ENCODE peak calls at places on chromosomes 3 and 15, in seven cellular contexts. D is EL, G is right cardiac atrium, X is uterus, T is NCI-H1092, L is SK-N-DZ, Y is ovary. M is an unnamed sample.

GRCh38 chr15:81334768-81335447 is 11.0 kb upstream of the STARD5 start:
- DNase-seq in D (no peak), G (no peak), X (no peak), T (no peak), L (no peak), Y (no peak), M (no peak)

GRCh38 chr3:111128884-111129283 is 57.3 kb downstream of the NECTIN3 start:
- DNase-seq in D (peak; percentile 7), G (no peak), X (no peak), T (no peak), L (no peak), Y (no peak), M (no peak)

GRCh38 chr3:28012830-28013229 is 228.6 kb upstream of the CMC1 start:
- DNase-seq in D (peak; percentile 6), G (no peak), X (no peak), T (no peak), L (no peak), Y (no peak), M (no peak)

GRCh38 chr15:89003865-89004725 is 84.2 kb upstream of the ABHD2 start:
- DNase-seq in D (peak; percentile 35), G (peak; percentile 71), X (no peak), T (no peak), L (peak; percentile 37), Y (no peak), M (peak; percentile 79)

GRCh38 chr15:89754361-89755154 is 3.5 kb upstream of the MESP1 start:
- DNase-seq in D (peak; percentile 82), G (no peak), X (no peak), T (no peak), L (no peak), Y (no peak), M (no peak)

GRCh38 chr3:137263982-137264777 is 306.4 kb downstream of the IL20RB start:
- DNase-seq in D (no peak), G (peak; percentile 82), X (no peak), T (peak; percentile 79), L (no peak), Y (no peak), M (peak; percentile 99)

GRCh38 chr3:21734746-21735145 is 16.3 kb downstream of the ZNF385D start:
- DNase-seq in D (peak; percentile 33), G (no peak), X (no peak), T (no peak), L (no peak), Y (no peak), M (no peak)

GRCh38 chr3:47323431-47324277 is 40.9 kb downstream of the KLHL18 start:
- DNase-seq in D (peak; percentile 56), G (no peak), X (no peak), T (no peak), L (no peak), Y (no peak), M (peak; percentile 30)

GRCh38 chr3:182487048-182487447 is 306.3 kb upstream of the ATP11B start:
- DNase-seq in D (no peak), G (no peak), X (no peak), T (no peak), L (no peak), Y (no peak), M (peak; percentile 92)

GRCh38 chr3:24447836-24448235 is 46.8 kb downstream of the THRB start:
- DNase-seq in D (no peak), G (no peak), X (no peak), T (no peak), L (no peak), Y (no peak), M (no peak)

GRCh38 chr3:154933581-154933980 is 146.5 kb upstream of the MME start:
- DNase-seq in D (peak; percentile 46), G (no peak), X (no peak), T (no peak), L (no peak), Y (no peak), M (no peak)

GRCh38 chr3:134754768-134755559 is 40.1 kb upstream of the EPHB1 start:
- DNase-seq in D (peak; percentile 47), G (peak; percentile 64), X (no peak), T (no peak), L (peak; percentile 41), Y (no peak), M (peak; percentile 81)

GRCh38 chr3:169945313-169945712 is 21.3 kb upstream of the SEC62 start:
- DNase-seq in D (no peak), G (no peak), X (no peak), T (no peak), L (no peak), Y (no peak), M (no peak)

GRCh38 chr15:71697999-71698398 is 112.4 kb upstream of the NR2E3 start:
- DNase-seq in D (no peak), G (no peak), X (no peak), T (no peak), L (no peak), Y (no peak), M (no peak)

GRCh38 chr15:88701561-88702095 is 62.8 kb downstream of the ISG20 start:
- DNase-seq in D (peak; percentile 10), G (no peak), X (no peak), T (no peak), L (no peak), Y (no peak), M (peak; percentile 72)

GRCh38 chr3:133380481-133381225 is 19.2 kb upstream of the BFSP2 start:
- DNase-seq in D (no peak), G (no peak), X (no peak), T (no peak), L (no peak), Y (no peak), M (no peak)

GRCh38 chr15:71458089-71458660 is 342.9 kb downstream of the THSD4 start:
- DNase-seq in D (no peak), G (no peak), X (no peak), T (no peak), L (no peak), Y (no peak), M (no peak)

GRCh38 chr15:28992996-28993719 is 107.4 kb downstream of the APBA2 start:
- DNase-seq in D (peak; percentile 69), G (no peak), X (no peak), T (no peak), L (no peak), Y (no peak), M (no peak)

GRCh38 chr15:67050062-67050461 is 15.3 kb upstream of the SMAD3 start:
- DNase-seq in D (no peak), G (no peak), X (peak; percentile 38), T (no peak), L (no peak), Y (no peak), M (no peak)

GRCh38 chr15:90035095-90035834 is 34.1 kb downstream of the ZNF710 start:
- DNase-seq in D (peak; percentile 86), G (peak; percentile 83), X (peak; percentile 33), T (no peak), L (no peak), Y (no peak), M (no peak)

M was measured in NCI-H82.